ENCODE peak calls at places on chromosomes 16 and 17, in four cellular contexts. One of them, this sample, is unnamed.
A peak's percentile ranks its signal among the peaks of the same experiment; 100 is the strongest.

GRCh38 chr17:45145035-45145389 is 3.3 kb upstream of the HEXIM1 start:
- DNase-seq in CD4-positive, alpha-beta memory T cell: no peak
- DNase-seq in T-helper 2 cell: no peak
- DNase-seq in NCI-H1930: no peak
- DNase-seq in this sample: no peak

GRCh38 chr17:44074231-44074910 is 3.8 kb downstream of the G6PC3 start:
- DNase-seq in NCI-H1930: no peak
- DNase-seq in T-helper 2 cell: no peak
- DNase-seq in CD4-positive, alpha-beta memory T cell: no peak
- DNase-seq in this sample: no peak

GRCh38 chr16:30369091-30369937 is 980 bp downstream of the TBC1D10B start:
- DNase-seq in CD4-positive, alpha-beta memory T cell: no peak
- DNase-seq in T-helper 2 cell: no peak
- DNase-seq in NCI-H1930: no peak
- DNase-seq in this sample: no peak

GRCh38 chr16:74565378-74565777 is 41.5 kb downstream of the GLG1 start:
- DNase-seq in T-helper 2 cell: no peak
- DNase-seq in CD4-positive, alpha-beta memory T cell: no peak
- DNase-seq in NCI-H1930: no peak
- DNase-seq in this sample: no peak

GRCh38 chr16:48537909-48538745 is 71.9 kb downstream of the N4BP1 start:
- DNase-seq in T-helper 2 cell: no peak
- DNase-seq in CD4-positive, alpha-beta memory T cell: no peak
- DNase-seq in NCI-H1930: no peak
- DNase-seq in this sample: no peak

GRCh38 chr16:87702325-87702811 is 63.4 kb downstream of the KLHDC4 start:
- DNase-seq in CD4-positive, alpha-beta memory T cell: peak; percentile 29
- DNase-seq in T-helper 2 cell: no peak
- DNase-seq in NCI-H1930: no peak
- DNase-seq in this sample: peak; percentile 34

GRCh38 chr17:80812362-80813088 is 179.1 kb upstream of the CHMP6 start:
- DNase-seq in T-helper 2 cell: no peak
- DNase-seq in NCI-H1930: no peak
- DNase-seq in CD4-positive, alpha-beta memory T cell: no peak
- DNase-seq in this sample: no peak

GRCh38 chr17:40309031-40309937 is at the start of gene RARA:
- DNase-seq in T-helper 2 cell: no peak
- DNase-seq in NCI-H1930: no peak
- DNase-seq in CD4-positive, alpha-beta memory T cell: no peak
- DNase-seq in this sample: no peak

GRCh38 chr16:86945166-86945900 is 367.0 kb downstream of the FOXL1 start:
- DNase-seq in T-helper 2 cell: no peak
- DNase-seq in CD4-positive, alpha-beta memory T cell: no peak
- DNase-seq in NCI-H1930: no peak
- DNase-seq in this sample: no peak

GRCh38 chr17:80482555-80483308 is 6.3 kb upstream of the NPTX1 start:
- DNase-seq in T-helper 2 cell: no peak
- DNase-seq in CD4-positive, alpha-beta memory T cell: no peak
- DNase-seq in NCI-H1930: no peak
- DNase-seq in this sample: no peak

GRCh38 chr16:70699696-70700095 is 13.8 kb upstream of the MTSS2 start:
- DNase-seq in T-helper 2 cell: no peak
- DNase-seq in NCI-H1930: no peak
- DNase-seq in CD4-positive, alpha-beta memory T cell: no peak
- DNase-seq in this sample: no peak

GRCh38 chr16:74850027-74850426 is 75.4 kb upstream of the FA2H start:
- DNase-seq in CD4-positive, alpha-beta memory T cell: no peak
- DNase-seq in T-helper 2 cell: no peak
- DNase-seq in NCI-H1930: no peak
- DNase-seq in this sample: no peak

GRCh38 chr17:50272711-50273653 is 1.3 kb upstream of the TMEM92 start:
- DNase-seq in CD4-positive, alpha-beta memory T cell: peak; percentile 29
- DNase-seq in NCI-H1930: peak; percentile 3
- DNase-seq in T-helper 2 cell: peak; percentile 13
- DNase-seq in this sample: peak; percentile 36

GRCh38 chr17:70318061-70318460 is 148.7 kb downstream of the KCNJ2 start:
- DNase-seq in CD4-positive, alpha-beta memory T cell: no peak
- DNase-seq in NCI-H1930: no peak
- DNase-seq in T-helper 2 cell: no peak
- DNase-seq in this sample: no peak

GRCh38 chr17:81898029-81898866 is 3.8 kb upstream of the NPB start:
- DNase-seq in NCI-H1930: no peak
- DNase-seq in T-helper 2 cell: no peak
- DNase-seq in CD4-positive, alpha-beta memory T cell: no peak
- DNase-seq in this sample: no peak

GRCh38 chr16:82470506-82471196 is 156.1 kb upstream of the CDH13 start:
- DNase-seq in T-helper 2 cell: no peak
- DNase-seq in CD4-positive, alpha-beta memory T cell: no peak
- DNase-seq in NCI-H1930: no peak
- DNase-seq in this sample: no peak

GRCh38 chr17:44362964-44363612 is 565 bp downstream of the FAM171A2 start:
- DNase-seq in NCI-H1930: peak; percentile 31
- DNase-seq in CD4-positive, alpha-beta memory T cell: no peak
- DNase-seq in T-helper 2 cell: no peak
- DNase-seq in this sample: no peak

GRCh38 chr17:61537264-61537771 is 53.7 kb downstream of the NACA2 start:
- DNase-seq in NCI-H1930: peak; percentile 30
- DNase-seq in CD4-positive, alpha-beta memory T cell: no peak
- DNase-seq in T-helper 2 cell: no peak
- DNase-seq in this sample: no peak

GRCh38 chr17:50898369-50899004 is 32.3 kb upstream of the TOB1 start:
- DNase-seq in NCI-H1930: no peak
- DNase-seq in CD4-positive, alpha-beta memory T cell: no peak
- DNase-seq in T-helper 2 cell: no peak
- DNase-seq in this sample: no peak

GRCh38 chr17:79914813-79915740 is 75.8 kb upstream of the CBX4 start:
- DNase-seq in CD4-positive, alpha-beta memory T cell: no peak
- DNase-seq in T-helper 2 cell: no peak
- DNase-seq in NCI-H1930: no peak
- DNase-seq in this sample: no peak

GRCh38 chr17:1882836-1883235 is 53.0 kb downstream of the RPA1 start:
- DNase-seq in NCI-H1930: no peak
- DNase-seq in CD4-positive, alpha-beta memory T cell: peak; percentile 28
- DNase-seq in T-helper 2 cell: no peak
- DNase-seq in this sample: peak; percentile 4

GRCh38 chr16:85453-85782 is 7.4 kb downstream of the MPG start:
- DNase-seq in NCI-H1930: no peak
- DNase-seq in CD4-positive, alpha-beta memory T cell: no peak
- DNase-seq in T-helper 2 cell: no peak
- DNase-seq in this sample: no peak

GRCh38 chr17:49285716-49286115 is 55.1 kb upstream of the PHOSPHO1 start:
- DNase-seq in NCI-H1930: no peak
- DNase-seq in CD4-positive, alpha-beta memory T cell: no peak
- DNase-seq in T-helper 2 cell: no peak
- DNase-seq in this sample: no peak

GRCh38 chr16:59459811-59460210 is 725.7 kb upstream of the GOT2 start:
- DNase-seq in NCI-H1930: no peak
- DNase-seq in CD4-positive, alpha-beta memory T cell: no peak
- DNase-seq in T-helper 2 cell: no peak
- DNase-seq in this sample: no peak

GRCh38 chr17:13086142-13086769 is 68.4 kb upstream of the ELAC2 start:
- DNase-seq in NCI-H1930: no peak
- DNase-seq in T-helper 2 cell: no peak
- DNase-seq in CD4-positive, alpha-beta memory T cell: no peak
- DNase-seq in this sample: no peak

GRCh38 chr17:16464001-16464640 is 27.9 kb downstream of the LRRC75A start:
- DNase-seq in NCI-H1930: no peak
- DNase-seq in CD4-positive, alpha-beta memory T cell: no peak
- DNase-seq in T-helper 2 cell: no peak
- DNase-seq in this sample: no peak

GRCh38 chr16:11743308-11744074 is 834 bp upstream of the TXNDC11 start:
- DNase-seq in T-helper 2 cell: no peak
- DNase-seq in NCI-H1930: no peak
- DNase-seq in CD4-positive, alpha-beta memory T cell: peak; percentile 24
- DNase-seq in this sample: peak; percentile 23

GRCh38 chr16:85770741-85771140 is 19.8 kb upstream of the C16orf74 start:
- DNase-seq in NCI-H1930: no peak
- DNase-seq in T-helper 2 cell: no peak
- DNase-seq in CD4-positive, alpha-beta memory T cell: no peak
- DNase-seq in this sample: no peak

GRCh38 chr17:43832976-43833829 is at the start of gene MPP3:
- DNase-seq in CD4-positive, alpha-beta memory T cell: peak; percentile 57
- DNase-seq in NCI-H1930: peak; percentile 65
- DNase-seq in T-helper 2 cell: peak; percentile 13
- DNase-seq in this sample: peak; percentile 52

This sample was measured in CD8-positive, alpha-beta T cell.